ENCODE peak calls at places on chromosomes 3 and 15, in nine cellular contexts. I is HepG2, B is sigmoid colon, N is endodermal cell, C is cardiac muscle cell, Y is psoas muscle, F is breast epithelium, A is mammary epithelial cell, H is fibroblast of lung. R is an unnamed sample.
A peak's percentile ranks its signal among the peaks of the same experiment; 100 is the strongest.

GRCh38 chr3:33146791-33147445 is 33.1 kb downstream of the CRTAP start:
- DNase-seq in I (no peak), B (no peak), N (no peak), C (no peak), Y (no peak), F (no peak), A (no peak), H (peak; percentile 70), R (peak; percentile 10)

GRCh38 chr15:73295630-73296286 is 73.0 kb downstream of the HCN4 start:
- DNase-seq in I (no peak), B (no peak), N (no peak), C (peak; percentile 90), Y (no peak), F (no peak), A (peak; percentile 28), H (no peak), R (no peak)

GRCh38 chr3:99863588-99863987 is 45.9 kb downstream of the CMSS1 start:
- DNase-seq in I (no peak), B (no peak), N (no peak), C (no peak), Y (no peak), F (no peak), A (no peak), H (no peak), R (no peak)

GRCh38 chr15:80171787-80172186 is 19.0 kb downstream of the FAH start:
- DNase-seq in I (peak; percentile 78), B (no peak), N (no peak), C (no peak), Y (no peak), F (no peak), A (no peak), H (no peak), R (no peak)

GRCh38 chr3:5840091-5840490 is 652.6 kb downstream of the EDEM1 start:
- DNase-seq in I (no peak), B (no peak), N (no peak), C (no peak), Y (no peak), F (no peak), A (no peak), H (peak; percentile 33), R (peak; percentile 31)

GRCh38 chr3:184305577-184305976 is 6.5 kb downstream of the PSMD2 start:
- DNase-seq in I (no peak), B (no peak), N (no peak), C (no peak), Y (no peak), F (no peak), A (no peak), H (no peak), R (peak; percentile 39)

GRCh38 chr3:158725348-158725966 is 6.8 kb downstream of the RARRES1 start:
- DNase-seq in I (peak; percentile 43), B (peak; percentile 75), N (peak; percentile 27), C (no peak), Y (peak; percentile 49), F (peak; percentile 41), A (peak; percentile 93), H (peak; percentile 100), R (no peak)

GRCh38 chr15:77030928-77031375 is 36.0 kb downstream of the PSTPIP1 start:
- DNase-seq in I (no peak), B (peak; percentile 61), N (peak; percentile 47), C (no peak), Y (no peak), F (peak; percentile 15), A (no peak), H (no peak), R (no peak)

GRCh38 chr3:100902572-100902971 is 90.6 kb downstream of the ABI3BP start:
- DNase-seq in I (no peak), B (no peak), N (no peak), C (no peak), Y (no peak), F (no peak), A (no peak), H (peak; percentile 64), R (peak; percentile 84)

GRCh38 chr15:66142341-66142740 is 111.2 kb downstream of the MEGF11 start:
- DNase-seq in I (no peak), B (no peak), N (no peak), C (no peak), Y (no peak), F (no peak), A (no peak), H (no peak), R (no peak)

GRCh38 chr3:151434151-151434890 is 26.5 kb downstream of the IGSF10 start:
- DNase-seq in I (no peak), B (no peak), N (no peak), C (no peak), Y (no peak), F (no peak), A (peak; percentile 70), H (peak; percentile 93), R (peak; percentile 15)

GRCh38 chr15:42461261-42461660 is 29.7 kb downstream of the ZNF106 start:
- DNase-seq in I (no peak), B (no peak), N (no peak), C (no peak), Y (no peak), F (no peak), A (no peak), H (no peak), R (peak; percentile 59)

GRCh38 chr3:68880632-68881031 is 51.7 kb downstream of the TAFA4 start:
- DNase-seq in I (no peak), B (peak; percentile 70), N (peak; percentile 66), C (peak; percentile 41), Y (no peak), F (no peak), A (no peak), H (no peak), R (no peak)

GRCh38 chr3:49799105-49799504 is 568 bp downstream of the CDHR4 start:
- DNase-seq in I (no peak), B (no peak), N (no peak), C (no peak), Y (no peak), F (no peak), A (no peak), H (no peak), R (no peak)

GRCh38 chr3:183272142-183272541 is 19.1 kb downstream of the B3GNT5 start:
- DNase-seq in I (no peak), B (no peak), N (no peak), C (no peak), Y (no peak), F (no peak), A (no peak), H (no peak), R (no peak)

GRCh38 chr3:177665122-177665808 is 468.0 kb upstream of the TBL1XR1 start:
- DNase-seq in I (no peak), B (no peak), N (no peak), C (no peak), Y (no peak), F (no peak), A (no peak), H (peak; percentile 77), R (no peak)

GRCh38 chr15:57377478-57377847 is 1.2 kb downstream of the CGNL1 start:
- DNase-seq in I (no peak), B (no peak), N (no peak), C (no peak), Y (no peak), F (peak; percentile 39), A (peak; percentile 38), H (no peak), R (no peak)

GRCh38 chr3:196216081-196216564 is at the start of gene SLC51A:
- DNase-seq in I (no peak), B (no peak), N (peak; percentile 86), C (no peak), Y (no peak), F (no peak), A (no peak), H (no peak), R (no peak)

DNA sequence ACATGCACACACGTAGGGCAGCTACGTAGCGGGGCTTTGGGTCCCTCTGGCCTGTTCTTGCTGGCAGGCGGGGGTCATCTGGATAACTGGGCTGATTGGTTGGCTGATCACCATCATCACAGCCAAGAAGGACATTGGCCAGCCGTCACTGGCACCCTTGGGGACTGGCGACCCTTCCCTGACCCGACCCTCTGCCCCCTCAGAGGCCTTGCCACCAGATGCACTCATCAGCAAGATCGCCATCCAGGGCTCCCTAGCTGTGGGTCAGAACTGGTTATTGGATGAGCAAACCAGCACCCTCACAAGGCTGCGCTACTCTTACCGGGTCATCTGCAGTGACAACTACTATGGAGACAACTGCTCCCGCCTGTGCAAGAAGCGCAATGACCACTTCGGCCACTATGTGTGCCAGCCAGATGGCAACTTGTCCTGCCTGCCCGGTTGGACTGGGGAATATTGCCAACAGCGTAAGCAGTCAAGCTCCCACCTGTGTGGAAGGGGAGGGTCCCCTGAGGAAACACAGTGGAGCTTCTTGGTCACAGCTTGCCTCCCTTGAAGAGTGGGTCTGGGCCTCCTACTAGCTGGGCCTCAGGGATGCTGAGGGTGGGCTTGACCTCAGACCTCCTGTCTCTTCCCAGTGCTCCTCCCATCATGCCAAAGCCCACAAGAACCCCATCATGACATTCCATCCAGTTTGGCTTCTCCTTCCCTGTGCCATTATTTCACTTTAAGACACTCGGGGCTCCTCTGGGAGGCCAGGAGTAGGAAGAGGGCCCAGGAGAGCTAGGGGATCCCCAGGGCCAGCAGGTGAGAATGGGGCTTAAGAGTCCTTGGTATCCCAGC is 2.4 kb downstream of the DLL4 start:
- DNase-seq in I (no peak), B (no peak), N (no peak), C (no peak), Y (no peak), F (no peak), A (no peak), H (no peak), R (no peak)
- H3K4me3 ChIP-seq in I (peak overlapping the region; percentile 49), B (peak overlapping the region; percentile 46), N (no peak overlapping the region), C (no peak overlapping the region), Y (peak overlapping the region; percentile 66), F (peak overlapping the region; percentile 60), A (no peak overlapping the region), H (no peak overlapping the region), R (no peak overlapping the region)

GRCh38 chr3:195034541-195034940 is 236.4 kb downstream of the XXYLT1 start:
- DNase-seq in I (no peak), B (no peak), N (peak; percentile 38), C (no peak), Y (no peak), F (no peak), A (no peak), H (no peak), R (no peak)
- H3K4me1 ChIP-seq in I (peaks cover 58% of the 10 kb centered on the region), B (no peaks in the 10 kb centered on the region), N (peaks cover 13% of the 10 kb centered on the region), C (peaks cover 15% of the 10 kb centered on the region), Y (no peaks in the 10 kb centered on the region), F (peaks cover 5% of the 10 kb centered on the region), A (peaks cover 20% of the 10 kb centered on the region), H (no peaks in the 10 kb centered on the region), R (peaks cover 17% of the 10 kb centered on the region)

GRCh38 chr15:90956551-90957104 is 1.9 kb downstream of the RCCD1 start:
- DNase-seq in I (no peak), B (peak; percentile 87), N (peak; percentile 97), C (peak; percentile 85), Y (peak; percentile 81), F (peak; percentile 57), A (peak; percentile 41), H (peak; percentile 69), R (peak; percentile 89)
- H3K27ac ChIP-seq in I (no peak overlapping the region), B (peak overlapping the region; percentile 78), N (no peak overlapping the region), C (no peak overlapping the region), Y (peak overlapping the region; percentile 61), F (peak overlapping the region; percentile 53), A (no peak overlapping the region), H (peak overlapping the region; percentile 57), R (peak overlapping the region; percentile 98)

GRCh38 chr3:113698891-113699465 is 2.5 kb upstream of the USF3 start:
- DNase-seq in I (no peak), B (no peak), N (peak; percentile 69), C (no peak), Y (no peak), F (no peak), A (peak; percentile 14), H (peak; percentile 27), R (no peak)
- H3K4me3 ChIP-seq in I (no peak overlapping the region), B (peak overlapping the region; percentile 30), N (no peak overlapping the region), C (no peak overlapping the region), Y (peak overlapping the region; percentile 81), F (peak overlapping the region; percentile 62), A (peak overlapping the region; percentile 17), H (no peak overlapping the region), R (peak overlapping the region; percentile 7)